ENCODE peak calls at places on chromosomes 12 and 14, in seven cellular contexts. One of them, this sample, is unnamed.

GRCh38 chr12:119182701-119183493 is 4.2 kb downstream of the HSPB8 start:
- DNase-seq in bronchial epithelial cell: peak
- DNase-seq in stimulated activated CD4-positive, alpha-beta T cell treated with anti-CD3 and anti-CD28 coated beads, Interleukin-1b, Interleukin-23, amount 100 ng/mL, for 1 hour: no peak
- DNase-seq in activated naive CD8-positive, alpha-beta T cell treated with anti-CD3 and anti-CD28 coated beads, Interleukin-2, amount 50 U/mL, for 24 hours: no peak
- DNase-seq in aorta: no peak
- DNase-seq in EL: no peak
- DNase-seq in fibroblast of the conjunctiva: no peak
- DNase-seq in this sample: no peak

GRCh38 chr14:65249471-65250161 is 147.3 kb upstream of the MAX start:
- DNase-seq in bronchial epithelial cell: no peak
- DNase-seq in stimulated activated CD4-positive, alpha-beta T cell treated with anti-CD3 and anti-CD28 coated beads, Interleukin-1b, Interleukin-23, amount 100 ng/mL, for 1 hour: no peak
- DNase-seq in activated naive CD8-positive, alpha-beta T cell treated with anti-CD3 and anti-CD28 coated beads, Interleukin-2, amount 50 U/mL, for 24 hours: no peak
- DNase-seq in aorta: no peak
- DNase-seq in EL: no peak
- DNase-seq in fibroblast of the conjunctiva: no peak
- DNase-seq in this sample: no peak

GRCh38 chr12:105020241-105020962 is 34.3 kb downstream of the NOPCHAP1 start:
- DNase-seq in bronchial epithelial cell: peak
- DNase-seq in stimulated activated CD4-positive, alpha-beta T cell treated with anti-CD3 and anti-CD28 coated beads, Interleukin-1b, Interleukin-23, amount 100 ng/mL, for 1 hour: no peak
- DNase-seq in activated naive CD8-positive, alpha-beta T cell treated with anti-CD3 and anti-CD28 coated beads, Interleukin-2, amount 50 U/mL, for 24 hours: no peak
- DNase-seq in aorta: no peak
- DNase-seq in EL: no peak
- DNase-seq in fibroblast of the conjunctiva: no peak
- DNase-seq in this sample: no peak

GRCh38 chr14:64758711-64759554 is 54.7 kb downstream of the PLEKHG3 start:
- DNase-seq in bronchial epithelial cell: peak
- DNase-seq in stimulated activated CD4-positive, alpha-beta T cell treated with anti-CD3 and anti-CD28 coated beads, Interleukin-1b, Interleukin-23, amount 100 ng/mL, for 1 hour: no peak
- DNase-seq in activated naive CD8-positive, alpha-beta T cell treated with anti-CD3 and anti-CD28 coated beads, Interleukin-2, amount 50 U/mL, for 24 hours: no peak
- DNase-seq in aorta: peak
- DNase-seq in EL: peak
- DNase-seq in fibroblast of the conjunctiva: peak
- DNase-seq in this sample: no peak

GRCh38 chr12:58202933-58203713 is 261.8 kb downstream of the ATP23 start:
- DNase-seq in bronchial epithelial cell: no peak
- DNase-seq in stimulated activated CD4-positive, alpha-beta T cell treated with anti-CD3 and anti-CD28 coated beads, Interleukin-1b, Interleukin-23, amount 100 ng/mL, for 1 hour: no peak
- DNase-seq in activated naive CD8-positive, alpha-beta T cell treated with anti-CD3 and anti-CD28 coated beads, Interleukin-2, amount 50 U/mL, for 24 hours: no peak
- DNase-seq in aorta: no peak
- DNase-seq in EL: no peak
- DNase-seq in fibroblast of the conjunctiva: no peak
- DNase-seq in this sample: no peak

GRCh38 chr14:94048676-94049624 is 22.8 kb downstream of the OTUB2 start:
- DNase-seq in bronchial epithelial cell: no peak
- DNase-seq in stimulated activated CD4-positive, alpha-beta T cell treated with anti-CD3 and anti-CD28 coated beads, Interleukin-1b, Interleukin-23, amount 100 ng/mL, for 1 hour: no peak
- DNase-seq in activated naive CD8-positive, alpha-beta T cell treated with anti-CD3 and anti-CD28 coated beads, Interleukin-2, amount 50 U/mL, for 24 hours: no peak
- DNase-seq in aorta: no peak
- DNase-seq in EL: no peak
- DNase-seq in fibroblast of the conjunctiva: no peak
- DNase-seq in this sample: peak

GRCh38 chr14:68791078-68791983 is 1.5 kb downstream of the ZFP36L1 start:
- DNase-seq in bronchial epithelial cell: peak
- DNase-seq in stimulated activated CD4-positive, alpha-beta T cell treated with anti-CD3 and anti-CD28 coated beads, Interleukin-1b, Interleukin-23, amount 100 ng/mL, for 1 hour: no peak
- DNase-seq in activated naive CD8-positive, alpha-beta T cell treated with anti-CD3 and anti-CD28 coated beads, Interleukin-2, amount 50 U/mL, for 24 hours: no peak
- DNase-seq in aorta: no peak
- DNase-seq in EL: peak
- DNase-seq in fibroblast of the conjunctiva: no peak
- DNase-seq in this sample: peak

GRCh38 chr14:93333631-93334095 is 827 bp upstream of the BTBD7 start:
- DNase-seq in bronchial epithelial cell: no peak
- DNase-seq in stimulated activated CD4-positive, alpha-beta T cell treated with anti-CD3 and anti-CD28 coated beads, Interleukin-1b, Interleukin-23, amount 100 ng/mL, for 1 hour: no peak
- DNase-seq in activated naive CD8-positive, alpha-beta T cell treated with anti-CD3 and anti-CD28 coated beads, Interleukin-2, amount 50 U/mL, for 24 hours: no peak
- DNase-seq in aorta: no peak
- DNase-seq in EL: no peak
- DNase-seq in fibroblast of the conjunctiva: no peak
- DNase-seq in this sample: no peak

GRCh38 chr12:110023634-110024023 is 24.4 kb downstream of the ANKRD13A start:
- DNase-seq in bronchial epithelial cell: no peak
- DNase-seq in stimulated activated CD4-positive, alpha-beta T cell treated with anti-CD3 and anti-CD28 coated beads, Interleukin-1b, Interleukin-23, amount 100 ng/mL, for 1 hour: no peak
- DNase-seq in activated naive CD8-positive, alpha-beta T cell treated with anti-CD3 and anti-CD28 coated beads, Interleukin-2, amount 50 U/mL, for 24 hours: no peak
- DNase-seq in aorta: no peak
- DNase-seq in EL: no peak
- DNase-seq in fibroblast of the conjunctiva: no peak
- DNase-seq in this sample: no peak

GRCh38 chr12:44847888-44848770 is 28.0 kb downstream of the NELL2 start:
- DNase-seq in bronchial epithelial cell: no peak
- DNase-seq in stimulated activated CD4-positive, alpha-beta T cell treated with anti-CD3 and anti-CD28 coated beads, Interleukin-1b, Interleukin-23, amount 100 ng/mL, for 1 hour: no peak
- DNase-seq in activated naive CD8-positive, alpha-beta T cell treated with anti-CD3 and anti-CD28 coated beads, Interleukin-2, amount 50 U/mL, for 24 hours: peak
- DNase-seq in aorta: no peak
- DNase-seq in EL: no peak
- DNase-seq in fibroblast of the conjunctiva: no peak
- DNase-seq in this sample: peak

GRCh38 chr12:77500124-77500523 is 330.6 kb upstream of the NAV3 start:
- DNase-seq in bronchial epithelial cell: no peak
- DNase-seq in stimulated activated CD4-positive, alpha-beta T cell treated with anti-CD3 and anti-CD28 coated beads, Interleukin-1b, Interleukin-23, amount 100 ng/mL, for 1 hour: no peak
- DNase-seq in activated naive CD8-positive, alpha-beta T cell treated with anti-CD3 and anti-CD28 coated beads, Interleukin-2, amount 50 U/mL, for 24 hours: no peak
- DNase-seq in aorta: no peak
- DNase-seq in EL: no peak
- DNase-seq in fibroblast of the conjunctiva: no peak
- DNase-seq in this sample: no peak

GRCh38 chr12:48965447-48965846 is 6.1 kb downstream of the WNT10B start:
- DNase-seq in bronchial epithelial cell: no peak
- DNase-seq in stimulated activated CD4-positive, alpha-beta T cell treated with anti-CD3 and anti-CD28 coated beads, Interleukin-1b, Interleukin-23, amount 100 ng/mL, for 1 hour: no peak
- DNase-seq in activated naive CD8-positive, alpha-beta T cell treated with anti-CD3 and anti-CD28 coated beads, Interleukin-2, amount 50 U/mL, for 24 hours: no peak
- DNase-seq in aorta: no peak
- DNase-seq in EL: peak
- DNase-seq in fibroblast of the conjunctiva: no peak
- DNase-seq in this sample: no peak

GRCh38 chr14:60965402-60965801 is 15.5 kb downstream of the TRMT5 start:
- DNase-seq in bronchial epithelial cell: peak
- DNase-seq in stimulated activated CD4-positive, alpha-beta T cell treated with anti-CD3 and anti-CD28 coated beads, Interleukin-1b, Interleukin-23, amount 100 ng/mL, for 1 hour: no peak
- DNase-seq in activated naive CD8-positive, alpha-beta T cell treated with anti-CD3 and anti-CD28 coated beads, Interleukin-2, amount 50 U/mL, for 24 hours: no peak
- DNase-seq in aorta: no peak
- DNase-seq in EL: peak
- DNase-seq in fibroblast of the conjunctiva: peak
- DNase-seq in this sample: no peak

GRCh38 chr14:91187271-91187670 is 57.2 kb downstream of the GPR68 start:
- DNase-seq in bronchial epithelial cell: no peak
- DNase-seq in stimulated activated CD4-positive, alpha-beta T cell treated with anti-CD3 and anti-CD28 coated beads, Interleukin-1b, Interleukin-23, amount 100 ng/mL, for 1 hour: no peak
- DNase-seq in activated naive CD8-positive, alpha-beta T cell treated with anti-CD3 and anti-CD28 coated beads, Interleukin-2, amount 50 U/mL, for 24 hours: no peak
- DNase-seq in aorta: peak
- DNase-seq in EL: no peak
- DNase-seq in fibroblast of the conjunctiva: no peak
- DNase-seq in this sample: no peak

GRCh38 chr12:95231190-95231589 is 13.6 kb downstream of the VEZT start:
- DNase-seq in bronchial epithelial cell: peak
- DNase-seq in stimulated activated CD4-positive, alpha-beta T cell treated with anti-CD3 and anti-CD28 coated beads, Interleukin-1b, Interleukin-23, amount 100 ng/mL, for 1 hour: no peak
- DNase-seq in activated naive CD8-positive, alpha-beta T cell treated with anti-CD3 and anti-CD28 coated beads, Interleukin-2, amount 50 U/mL, for 24 hours: no peak
- DNase-seq in aorta: no peak
- DNase-seq in EL: peak
- DNase-seq in fibroblast of the conjunctiva: no peak
- DNase-seq in this sample: no peak

GRCh38 chr14:96104469-96105057 is 65.4 kb downstream of the C14orf132 start:
- DNase-seq in bronchial epithelial cell: peak
- DNase-seq in stimulated activated CD4-positive, alpha-beta T cell treated with anti-CD3 and anti-CD28 coated beads, Interleukin-1b, Interleukin-23, amount 100 ng/mL, for 1 hour: no peak
- DNase-seq in activated naive CD8-positive, alpha-beta T cell treated with anti-CD3 and anti-CD28 coated beads, Interleukin-2, amount 50 U/mL, for 24 hours: no peak
- DNase-seq in aorta: peak
- DNase-seq in EL: peak
- DNase-seq in fibroblast of the conjunctiva: peak
- DNase-seq in this sample: no peak

GRCh38 chr14:48874701-48875100 is 711.5 kb downstream of the RPS29 start:
- DNase-seq in bronchial epithelial cell: no peak
- DNase-seq in stimulated activated CD4-positive, alpha-beta T cell treated with anti-CD3 and anti-CD28 coated beads, Interleukin-1b, Interleukin-23, amount 100 ng/mL, for 1 hour: no peak
- DNase-seq in activated naive CD8-positive, alpha-beta T cell treated with anti-CD3 and anti-CD28 coated beads, Interleukin-2, amount 50 U/mL, for 24 hours: no peak
- DNase-seq in aorta: no peak
- DNase-seq in EL: no peak
- DNase-seq in fibroblast of the conjunctiva: no peak
- DNase-seq in this sample: no peak

GRCh38 chr12:130826151-130826801 is 12.8 kb downstream of the STX2 start:
- DNase-seq in bronchial epithelial cell: no peak
- DNase-seq in stimulated activated CD4-positive, alpha-beta T cell treated with anti-CD3 and anti-CD28 coated beads, Interleukin-1b, Interleukin-23, amount 100 ng/mL, for 1 hour: peak
- DNase-seq in activated naive CD8-positive, alpha-beta T cell treated with anti-CD3 and anti-CD28 coated beads, Interleukin-2, amount 50 U/mL, for 24 hours: peak
- DNase-seq in aorta: no peak
- DNase-seq in EL: peak
- DNase-seq in fibroblast of the conjunctiva: no peak
- DNase-seq in this sample: peak

GRCh38 chr14:23435540-23436326 is at the start of gene MYH7:
- DNase-seq in bronchial epithelial cell: no peak
- DNase-seq in stimulated activated CD4-positive, alpha-beta T cell treated with anti-CD3 and anti-CD28 coated beads, Interleukin-1b, Interleukin-23, amount 100 ng/mL, for 1 hour: no peak
- DNase-seq in activated naive CD8-positive, alpha-beta T cell treated with anti-CD3 and anti-CD28 coated beads, Interleukin-2, amount 50 U/mL, for 24 hours: no peak
- DNase-seq in aorta: no peak
- DNase-seq in EL: no peak
- DNase-seq in fibroblast of the conjunctiva: no peak
- DNase-seq in this sample: no peak

GRCh38 chr14:103172921-103173320 is 49.7 kb downstream of the TNFAIP2 start:
- DNase-seq in bronchial epithelial cell: peak
- DNase-seq in stimulated activated CD4-positive, alpha-beta T cell treated with anti-CD3 and anti-CD28 coated beads, Interleukin-1b, Interleukin-23, amount 100 ng/mL, for 1 hour: no peak
- DNase-seq in activated naive CD8-positive, alpha-beta T cell treated with anti-CD3 and anti-CD28 coated beads, Interleukin-2, amount 50 U/mL, for 24 hours: no peak
- DNase-seq in aorta: no peak
- DNase-seq in EL: no peak
- DNase-seq in fibroblast of the conjunctiva: no peak
- DNase-seq in this sample: no peak

GRCh38 chr12:118958520-118958919 is 22.8 kb upstream of the SRRM4 start:
- DNase-seq in bronchial epithelial cell: no peak
- DNase-seq in stimulated activated CD4-positive, alpha-beta T cell treated with anti-CD3 and anti-CD28 coated beads, Interleukin-1b, Interleukin-23, amount 100 ng/mL, for 1 hour: no peak
- DNase-seq in activated naive CD8-positive, alpha-beta T cell treated with anti-CD3 and anti-CD28 coated beads, Interleukin-2, amount 50 U/mL, for 24 hours: no peak
- DNase-seq in aorta: no peak
- DNase-seq in EL: no peak
- DNase-seq in fibroblast of the conjunctiva: no peak
- DNase-seq in this sample: no peak

GRCh38 chr14:47917344-47917954 is 242.0 kb upstream of the MDGA2 start:
- DNase-seq in bronchial epithelial cell: peak
- DNase-seq in stimulated activated CD4-positive, alpha-beta T cell treated with anti-CD3 and anti-CD28 coated beads, Interleukin-1b, Interleukin-23, amount 100 ng/mL, for 1 hour: no peak
- DNase-seq in activated naive CD8-positive, alpha-beta T cell treated with anti-CD3 and anti-CD28 coated beads, Interleukin-2, amount 50 U/mL, for 24 hours: no peak
- DNase-seq in aorta: no peak
- DNase-seq in EL: no peak
- DNase-seq in fibroblast of the conjunctiva: no peak
- DNase-seq in this sample: no peak

GRCh38 chr12:131547560-131547959 is 163.3 kb upstream of the SFSWAP start:
- DNase-seq in bronchial epithelial cell: no peak
- DNase-seq in stimulated activated CD4-positive, alpha-beta T cell treated with anti-CD3 and anti-CD28 coated beads, Interleukin-1b, Interleukin-23, amount 100 ng/mL, for 1 hour: no peak
- DNase-seq in activated naive CD8-positive, alpha-beta T cell treated with anti-CD3 and anti-CD28 coated beads, Interleukin-2, amount 50 U/mL, for 24 hours: no peak
- DNase-seq in aorta: no peak
- DNase-seq in EL: no peak
- DNase-seq in fibroblast of the conjunctiva: no peak
- DNase-seq in this sample: no peak

GRCh38 chr12:24551368-24551767 is 397.5 kb downstream of the BCAT1 start:
- DNase-seq in bronchial epithelial cell: no peak
- DNase-seq in stimulated activated CD4-positive, alpha-beta T cell treated with anti-CD3 and anti-CD28 coated beads, Interleukin-1b, Interleukin-23, amount 100 ng/mL, for 1 hour: no peak
- DNase-seq in activated naive CD8-positive, alpha-beta T cell treated with anti-CD3 and anti-CD28 coated beads, Interleukin-2, amount 50 U/mL, for 24 hours: no peak
- DNase-seq in aorta: no peak
- DNase-seq in EL: no peak
- DNase-seq in fibroblast of the conjunctiva: no peak
- DNase-seq in this sample: no peak

GRCh38 chr12:48358937-48359509 is 8.3 kb upstream of the ZNF641 start:
- DNase-seq in bronchial epithelial cell: no peak
- DNase-seq in stimulated activated CD4-positive, alpha-beta T cell treated with anti-CD3 and anti-CD28 coated beads, Interleukin-1b, Interleukin-23, amount 100 ng/mL, for 1 hour: no peak
- DNase-seq in activated naive CD8-positive, alpha-beta T cell treated with anti-CD3 and anti-CD28 coated beads, Interleukin-2, amount 50 U/mL, for 24 hours: no peak
- DNase-seq in aorta: no peak
- DNase-seq in EL: no peak
- DNase-seq in fibroblast of the conjunctiva: no peak
- DNase-seq in this sample: no peak

GRCh38 chr14:83419420-83419819 is 1885.8 kb upstream of the SEL1L start:
- DNase-seq in bronchial epithelial cell: no peak
- DNase-seq in stimulated activated CD4-positive, alpha-beta T cell treated with anti-CD3 and anti-CD28 coated beads, Interleukin-1b, Interleukin-23, amount 100 ng/mL, for 1 hour: no peak
- DNase-seq in activated naive CD8-positive, alpha-beta T cell treated with anti-CD3 and anti-CD28 coated beads, Interleukin-2, amount 50 U/mL, for 24 hours: no peak
- DNase-seq in aorta: no peak
- DNase-seq in EL: no peak
- DNase-seq in fibroblast of the conjunctiva: no peak
- DNase-seq in this sample: no peak

GRCh38 chr12:30010071-30011052 is 226.6 kb upstream of the TMTC1 start:
- DNase-seq in bronchial epithelial cell: no peak
- DNase-seq in stimulated activated CD4-positive, alpha-beta T cell treated with anti-CD3 and anti-CD28 coated beads, Interleukin-1b, Interleukin-23, amount 100 ng/mL, for 1 hour: no peak
- DNase-seq in activated naive CD8-positive, alpha-beta T cell treated with anti-CD3 and anti-CD28 coated beads, Interleukin-2, amount 50 U/mL, for 24 hours: no peak
- DNase-seq in aorta: no peak
- DNase-seq in EL: no peak
- DNase-seq in fibroblast of the conjunctiva: no peak
- DNase-seq in this sample: no peak

GRCh38 chr12:4562034-4562657 is at the start of gene DYRK4:
- DNase-seq in bronchial epithelial cell: peak
- DNase-seq in stimulated activated CD4-positive, alpha-beta T cell treated with anti-CD3 and anti-CD28 coated beads, Interleukin-1b, Interleukin-23, amount 100 ng/mL, for 1 hour: no peak
- DNase-seq in activated naive CD8-positive, alpha-beta T cell treated with anti-CD3 and anti-CD28 coated beads, Interleukin-2, amount 50 U/mL, for 24 hours: no peak
- DNase-seq in aorta: peak
- DNase-seq in EL: peak
- DNase-seq in fibroblast of the conjunctiva: peak
- DNase-seq in this sample: no peak

GRCh38 chr12:49866859-49867579 is 24.1 kb upstream of the BCDIN3D start:
- DNase-seq in bronchial epithelial cell: peak
- DNase-seq in stimulated activated CD4-positive, alpha-beta T cell treated with anti-CD3 and anti-CD28 coated beads, Interleukin-1b, Interleukin-23, amount 100 ng/mL, for 1 hour: peak
- DNase-seq in activated naive CD8-positive, alpha-beta T cell treated with anti-CD3 and anti-CD28 coated beads, Interleukin-2, amount 50 U/mL, for 24 hours: peak
- DNase-seq in aorta: peak
- DNase-seq in EL: peak
- DNase-seq in fibroblast of the conjunctiva: no peak
- DNase-seq in this sample: peak

GRCh38 chr12:122121341-122122192 is 43.0 kb downstream of the MLXIP start:
- DNase-seq in bronchial epithelial cell: no peak
- DNase-seq in stimulated activated CD4-positive, alpha-beta T cell treated with anti-CD3 and anti-CD28 coated beads, Interleukin-1b, Interleukin-23, amount 100 ng/mL, for 1 hour: no peak
- DNase-seq in activated naive CD8-positive, alpha-beta T cell treated with anti-CD3 and anti-CD28 coated beads, Interleukin-2, amount 50 U/mL, for 24 hours: no peak
- DNase-seq in aorta: peak
- DNase-seq in EL: no peak
- DNase-seq in fibroblast of the conjunctiva: no peak
- DNase-seq in this sample: no peak

GRCh38 chr14:52351561-52352491 is 37.7 kb downstream of the PTGER2 start:
- DNase-seq in bronchial epithelial cell: no peak
- DNase-seq in stimulated activated CD4-positive, alpha-beta T cell treated with anti-CD3 and anti-CD28 coated beads, Interleukin-1b, Interleukin-23, amount 100 ng/mL, for 1 hour: no peak
- DNase-seq in activated naive CD8-positive, alpha-beta T cell treated with anti-CD3 and anti-CD28 coated beads, Interleukin-2, amount 50 U/mL, for 24 hours: peak
- DNase-seq in aorta: no peak
- DNase-seq in EL: peak
- DNase-seq in fibroblast of the conjunctiva: peak
- DNase-seq in this sample: peak

GRCh38 chr12:41365653-41366131 is 177.6 kb downstream of the PDZRN4 start:
- DNase-seq in bronchial epithelial cell: no peak
- DNase-seq in stimulated activated CD4-positive, alpha-beta T cell treated with anti-CD3 and anti-CD28 coated beads, Interleukin-1b, Interleukin-23, amount 100 ng/mL, for 1 hour: no peak
- DNase-seq in activated naive CD8-positive, alpha-beta T cell treated with anti-CD3 and anti-CD28 coated beads, Interleukin-2, amount 50 U/mL, for 24 hours: no peak
- DNase-seq in aorta: no peak
- DNase-seq in EL: no peak
- DNase-seq in fibroblast of the conjunctiva: no peak
- DNase-seq in this sample: no peak

GRCh38 chr14:80055912-80056801 is 155.1 kb downstream of the DIO2 start:
- DNase-seq in bronchial epithelial cell: peak
- DNase-seq in stimulated activated CD4-positive, alpha-beta T cell treated with anti-CD3 and anti-CD28 coated beads, Interleukin-1b, Interleukin-23, amount 100 ng/mL, for 1 hour: no peak
- DNase-seq in activated naive CD8-positive, alpha-beta T cell treated with anti-CD3 and anti-CD28 coated beads, Interleukin-2, amount 50 U/mL, for 24 hours: no peak
- DNase-seq in aorta: no peak
- DNase-seq in EL: peak
- DNase-seq in fibroblast of the conjunctiva: peak
- DNase-seq in this sample: no peak

GRCh38 chr14:53152627-53152908 is 555 bp downstream of the DDHD1 start:
- DNase-seq in bronchial epithelial cell: no peak
- DNase-seq in stimulated activated CD4-positive, alpha-beta T cell treated with anti-CD3 and anti-CD28 coated beads, Interleukin-1b, Interleukin-23, amount 100 ng/mL, for 1 hour: no peak
- DNase-seq in activated naive CD8-positive, alpha-beta T cell treated with anti-CD3 and anti-CD28 coated beads, Interleukin-2, amount 50 U/mL, for 24 hours: no peak
- DNase-seq in aorta: no peak
- DNase-seq in EL: no peak
- DNase-seq in fibroblast of the conjunctiva: no peak
- DNase-seq in this sample: no peak

GRCh38 chr12:6083606-6084005 is 40.9 kb downstream of the VWF start:
- DNase-seq in bronchial epithelial cell: no peak
- DNase-seq in stimulated activated CD4-positive, alpha-beta T cell treated with anti-CD3 and anti-CD28 coated beads, Interleukin-1b, Interleukin-23, amount 100 ng/mL, for 1 hour: no peak
- DNase-seq in activated naive CD8-positive, alpha-beta T cell treated with anti-CD3 and anti-CD28 coated beads, Interleukin-2, amount 50 U/mL, for 24 hours: no peak
- DNase-seq in aorta: no peak
- DNase-seq in EL: no peak
- DNase-seq in fibroblast of the conjunctiva: no peak
- DNase-seq in this sample: no peak

GRCh38 chr12:46370792-46371717 is 1.5 kb downstream of the SLC38A2 start:
- DNase-seq in bronchial epithelial cell: no peak
- DNase-seq in stimulated activated CD4-positive, alpha-beta T cell treated with anti-CD3 and anti-CD28 coated beads, Interleukin-1b, Interleukin-23, amount 100 ng/mL, for 1 hour: peak
- DNase-seq in activated naive CD8-positive, alpha-beta T cell treated with anti-CD3 and anti-CD28 coated beads, Interleukin-2, amount 50 U/mL, for 24 hours: peak
- DNase-seq in aorta: peak
- DNase-seq in EL: peak
- DNase-seq in fibroblast of the conjunctiva: no peak
- DNase-seq in this sample: peak

GRCh38 chr12:39605501-39605900 is 14.1 kb downstream of the ABCD2 start:
- DNase-seq in bronchial epithelial cell: peak
- DNase-seq in stimulated activated CD4-positive, alpha-beta T cell treated with anti-CD3 and anti-CD28 coated beads, Interleukin-1b, Interleukin-23, amount 100 ng/mL, for 1 hour: no peak
- DNase-seq in activated naive CD8-positive, alpha-beta T cell treated with anti-CD3 and anti-CD28 coated beads, Interleukin-2, amount 50 U/mL, for 24 hours: no peak
- DNase-seq in aorta: no peak
- DNase-seq in EL: peak
- DNase-seq in fibroblast of the conjunctiva: no peak
- DNase-seq in this sample: no peak

GRCh38 chr12:101616027-101616494 is 21.3 kb downstream of the MYBPC1 start:
- DNase-seq in bronchial epithelial cell: peak
- DNase-seq in stimulated activated CD4-positive, alpha-beta T cell treated with anti-CD3 and anti-CD28 coated beads, Interleukin-1b, Interleukin-23, amount 100 ng/mL, for 1 hour: no peak
- DNase-seq in activated naive CD8-positive, alpha-beta T cell treated with anti-CD3 and anti-CD28 coated beads, Interleukin-2, amount 50 U/mL, for 24 hours: no peak
- DNase-seq in aorta: no peak
- DNase-seq in EL: no peak
- DNase-seq in fibroblast of the conjunctiva: no peak
- DNase-seq in this sample: no peak

This sample was measured in stimulated activated naive CD8-positive, alpha-beta T cell treated with anti-CD3 and anti-CD28 coated beads, Interleukin-15, Interleukin-2, amounts not matched to agents 100 U/mL and 50 U/mL, for 24 hours.